ENCODE peak calls at places on chromosomes 5 and 9, in ten cellular contexts. One of them, this sample, is unnamed.

GRCh38 chr9:113463418-113464285 is at the start of gene RGS3:
- DNase-seq in AG04450: no peak
- DNase-seq in psoas muscle: peak
- DNase-seq in dorsolateral prefrontal cortex: no peak
- DNase-seq in upper lobe of right lung: peak
- DNase-seq in brain microvascular endothelial cell: no peak
- DNase-seq in CD4-positive, alpha-beta T cell: no peak
- DNase-seq in MM.1S: no peak
- DNase-seq in IMR-90: no peak
- DNase-seq in left ventricle myocardium inferior: peak
- DNase-seq in this sample: no peak

GRCh38 chr5:125272364-125272763 is 525.9 kb upstream of the ZNF608 start:
- DNase-seq in AG04450: no peak
- DNase-seq in psoas muscle: no peak
- DNase-seq in dorsolateral prefrontal cortex: no peak
- DNase-seq in upper lobe of right lung: no peak
- DNase-seq in brain microvascular endothelial cell: no peak
- DNase-seq in CD4-positive, alpha-beta T cell: no peak
- DNase-seq in MM.1S: no peak
- DNase-seq in IMR-90: no peak
- DNase-seq in left ventricle myocardium inferior: no peak
- DNase-seq in this sample: no peak

GRCh38 chr5:123807177-123807900 is 295.4 kb downstream of the CSNK1G3 start:
- DNase-seq in AG04450: no peak
- DNase-seq in psoas muscle: no peak
- DNase-seq in dorsolateral prefrontal cortex: no peak
- DNase-seq in upper lobe of right lung: no peak
- DNase-seq in brain microvascular endothelial cell: no peak
- DNase-seq in CD4-positive, alpha-beta T cell: no peak
- DNase-seq in MM.1S: no peak
- DNase-seq in IMR-90: no peak
- DNase-seq in left ventricle myocardium inferior: no peak
- DNase-seq in this sample: no peak

GRCh38 chr5:91787718-91788117 is 404.6 kb upstream of the ARRDC3 start:
- DNase-seq in AG04450: no peak
- DNase-seq in psoas muscle: no peak
- DNase-seq in dorsolateral prefrontal cortex: no peak
- DNase-seq in upper lobe of right lung: no peak
- DNase-seq in brain microvascular endothelial cell: no peak
- DNase-seq in CD4-positive, alpha-beta T cell: no peak
- DNase-seq in MM.1S: no peak
- DNase-seq in IMR-90: no peak
- DNase-seq in left ventricle myocardium inferior: no peak
- DNase-seq in this sample: no peak

GRCh38 chr5:40240111-40240510 is 439.6 kb upstream of the PTGER4 start:
- DNase-seq in AG04450: no peak
- DNase-seq in psoas muscle: no peak
- DNase-seq in dorsolateral prefrontal cortex: no peak
- DNase-seq in upper lobe of right lung: no peak
- DNase-seq in brain microvascular endothelial cell: no peak
- DNase-seq in CD4-positive, alpha-beta T cell: no peak
- DNase-seq in MM.1S: no peak
- DNase-seq in IMR-90: peak
- DNase-seq in left ventricle myocardium inferior: no peak
- DNase-seq in this sample: no peak

GRCh38 chr5:127307868-127308267 is 17.3 kb downstream of the MEGF10 start:
- DNase-seq in AG04450: no peak
- DNase-seq in psoas muscle: no peak
- DNase-seq in dorsolateral prefrontal cortex: no peak
- DNase-seq in upper lobe of right lung: no peak
- DNase-seq in brain microvascular endothelial cell: no peak
- DNase-seq in CD4-positive, alpha-beta T cell: no peak
- DNase-seq in MM.1S: no peak
- DNase-seq in IMR-90: no peak
- DNase-seq in left ventricle myocardium inferior: no peak
- DNase-seq in this sample: no peak

GRCh38 chr5:6279607-6280006 is 98.7 kb downstream of the MED10 start:
- DNase-seq in AG04450: no peak
- DNase-seq in psoas muscle: no peak
- DNase-seq in dorsolateral prefrontal cortex: peak
- DNase-seq in upper lobe of right lung: no peak
- DNase-seq in brain microvascular endothelial cell: no peak
- DNase-seq in CD4-positive, alpha-beta T cell: no peak
- DNase-seq in MM.1S: no peak
- DNase-seq in IMR-90: no peak
- DNase-seq in left ventricle myocardium inferior: no peak
- DNase-seq in this sample: no peak

GRCh38 chr9:81902191-81902590 is 26.0 kb upstream of the SPATA31D4 start:
- DNase-seq in AG04450: no peak
- DNase-seq in psoas muscle: no peak
- DNase-seq in dorsolateral prefrontal cortex: no peak
- DNase-seq in upper lobe of right lung: no peak
- DNase-seq in brain microvascular endothelial cell: no peak
- DNase-seq in CD4-positive, alpha-beta T cell: no peak
- DNase-seq in MM.1S: no peak
- DNase-seq in IMR-90: peak
- DNase-seq in left ventricle myocardium inferior: no peak
- DNase-seq in this sample: no peak

GRCh38 chr9:24051587-24051986 is 225.5 kb upstream of the ELAVL2 start:
- DNase-seq in AG04450: no peak
- DNase-seq in psoas muscle: no peak
- DNase-seq in dorsolateral prefrontal cortex: no peak
- DNase-seq in upper lobe of right lung: no peak
- DNase-seq in brain microvascular endothelial cell: no peak
- DNase-seq in CD4-positive, alpha-beta T cell: no peak
- DNase-seq in MM.1S: no peak
- DNase-seq in IMR-90: no peak
- DNase-seq in left ventricle myocardium inferior: no peak
- DNase-seq in this sample: no peak

GRCh38 chr5:92552206-92553160 is 1028.5 kb downstream of the NR2F1-AS1 start:
- DNase-seq in AG04450: peak
- DNase-seq in psoas muscle: no peak
- DNase-seq in dorsolateral prefrontal cortex: no peak
- DNase-seq in upper lobe of right lung: no peak
- DNase-seq in brain microvascular endothelial cell: peak
- DNase-seq in CD4-positive, alpha-beta T cell: no peak
- DNase-seq in MM.1S: no peak
- DNase-seq in IMR-90: peak
- DNase-seq in left ventricle myocardium inferior: no peak
- DNase-seq in this sample: no peak

GRCh38 chr5:15992918-15993317 is 186.7 kb downstream of the MARCHF11 start:
- DNase-seq in AG04450: peak
- DNase-seq in psoas muscle: no peak
- DNase-seq in dorsolateral prefrontal cortex: no peak
- DNase-seq in upper lobe of right lung: no peak
- DNase-seq in brain microvascular endothelial cell: peak
- DNase-seq in CD4-positive, alpha-beta T cell: no peak
- DNase-seq in MM.1S: no peak
- DNase-seq in IMR-90: peak
- DNase-seq in left ventricle myocardium inferior: no peak
- DNase-seq in this sample: no peak

GRCh38 chr5:38634961-38635369 is 78.5 kb upstream of the LIFR start:
- DNase-seq in AG04450: no peak
- DNase-seq in psoas muscle: no peak
- DNase-seq in dorsolateral prefrontal cortex: no peak
- DNase-seq in upper lobe of right lung: no peak
- DNase-seq in brain microvascular endothelial cell: no peak
- DNase-seq in CD4-positive, alpha-beta T cell: no peak
- DNase-seq in MM.1S: no peak
- DNase-seq in IMR-90: no peak
- DNase-seq in left ventricle myocardium inferior: no peak
- DNase-seq in this sample: no peak

GRCh38 chr5:173823721-173824567 is 64.2 kb upstream of the CPEB4 start:
- DNase-seq in AG04450: peak
- DNase-seq in psoas muscle: no peak
- DNase-seq in dorsolateral prefrontal cortex: no peak
- DNase-seq in upper lobe of right lung: no peak
- DNase-seq in brain microvascular endothelial cell: peak
- DNase-seq in CD4-positive, alpha-beta T cell: no peak
- DNase-seq in MM.1S: no peak
- DNase-seq in IMR-90: peak
- DNase-seq in left ventricle myocardium inferior: no peak
- DNase-seq in this sample: no peak

GRCh38 chr5:128300181-128300580 is 216.6 kb downstream of the SLC12A2 start:
- DNase-seq in AG04450: no peak
- DNase-seq in psoas muscle: no peak
- DNase-seq in dorsolateral prefrontal cortex: no peak
- DNase-seq in upper lobe of right lung: no peak
- DNase-seq in brain microvascular endothelial cell: no peak
- DNase-seq in CD4-positive, alpha-beta T cell: no peak
- DNase-seq in MM.1S: no peak
- DNase-seq in IMR-90: no peak
- DNase-seq in left ventricle myocardium inferior: no peak
- DNase-seq in this sample: no peak

GRCh38 chr5:160269017-160269416 is 39.7 kb downstream of the FABP6 start:
- DNase-seq in AG04450: peak
- DNase-seq in psoas muscle: peak
- DNase-seq in dorsolateral prefrontal cortex: peak
- DNase-seq in upper lobe of right lung: peak
- DNase-seq in brain microvascular endothelial cell: peak
- DNase-seq in CD4-positive, alpha-beta T cell: no peak
- DNase-seq in MM.1S: no peak
- DNase-seq in IMR-90: peak
- DNase-seq in left ventricle myocardium inferior: peak
- DNase-seq in this sample: peak

GRCh38 chr5:1479581-1480188 is 34.4 kb upstream of the SLC6A3 start:
- DNase-seq in AG04450: no peak
- DNase-seq in psoas muscle: no peak
- DNase-seq in dorsolateral prefrontal cortex: no peak
- DNase-seq in upper lobe of right lung: no peak
- DNase-seq in brain microvascular endothelial cell: no peak
- DNase-seq in CD4-positive, alpha-beta T cell: peak
- DNase-seq in MM.1S: no peak
- DNase-seq in IMR-90: peak
- DNase-seq in left ventricle myocardium inferior: no peak
- DNase-seq in this sample: no peak

GRCh38 chr9:15743512-15743911 is 190.7 kb downstream of the CCDC171 start:
- DNase-seq in AG04450: no peak
- DNase-seq in psoas muscle: no peak
- DNase-seq in dorsolateral prefrontal cortex: no peak
- DNase-seq in upper lobe of right lung: no peak
- DNase-seq in brain microvascular endothelial cell: no peak
- DNase-seq in CD4-positive, alpha-beta T cell: no peak
- DNase-seq in MM.1S: peak
- DNase-seq in IMR-90: no peak
- DNase-seq in left ventricle myocardium inferior: no peak
- DNase-seq in this sample: no peak

GRCh38 chr9:108832179-108832500 is 23.6 kb downstream of the ACTL7B start:
- DNase-seq in AG04450: no peak
- DNase-seq in psoas muscle: no peak
- DNase-seq in dorsolateral prefrontal cortex: no peak
- DNase-seq in upper lobe of right lung: no peak
- DNase-seq in brain microvascular endothelial cell: no peak
- DNase-seq in CD4-positive, alpha-beta T cell: no peak
- DNase-seq in MM.1S: no peak
- DNase-seq in IMR-90: no peak
- DNase-seq in left ventricle myocardium inferior: no peak
- DNase-seq in this sample: no peak
- H3K27ac ChIP-seq in AG04450: no peak
- H3K27ac ChIP-seq in psoas muscle: no peak
- H3K27ac ChIP-seq in dorsolateral prefrontal cortex: no peak
- H3K27ac ChIP-seq in upper lobe of right lung: no peak
- H3K27ac ChIP-seq in brain microvascular endothelial cell: no peak
- H3K27ac ChIP-seq in CD4-positive, alpha-beta T cell: no peak
- H3K27ac ChIP-seq in MM.1S: no peak
- H3K27ac ChIP-seq in IMR-90: no peak
- H3K27ac ChIP-seq in left ventricle myocardium inferior: no peak
- H3K27ac ChIP-seq in this sample: no peak

DNA sequence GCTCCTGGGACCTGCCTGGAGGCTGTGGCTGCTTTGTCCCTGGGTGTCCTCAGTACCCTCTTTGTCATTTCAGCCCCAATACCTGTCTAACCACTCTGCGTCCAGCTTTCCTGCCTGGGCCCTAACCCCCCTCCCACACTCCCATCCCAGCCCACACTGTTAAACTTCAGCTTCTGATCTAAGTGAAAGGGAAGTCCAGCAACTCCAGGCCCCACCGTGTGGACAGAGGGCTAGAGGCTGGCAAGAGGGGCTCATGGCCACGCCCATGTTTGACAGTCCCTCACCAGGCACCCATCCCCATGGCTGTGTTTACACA is 56.3 kb downstream of the SEMA4D start:
- DNase-seq in AG04450: no peak
- DNase-seq in psoas muscle: no peak
- DNase-seq in dorsolateral prefrontal cortex: no peak
- DNase-seq in upper lobe of right lung: no peak
- DNase-seq in brain microvascular endothelial cell: no peak
- DNase-seq in CD4-positive, alpha-beta T cell: no peak
- DNase-seq in MM.1S: no peak
- DNase-seq in IMR-90: no peak
- DNase-seq in left ventricle myocardium inferior: no peak
- DNase-seq in this sample: no peak
- H3K27ac ChIP-seq in AG04450: no peak
- H3K27ac ChIP-seq in psoas muscle: peak
- H3K27ac ChIP-seq in dorsolateral prefrontal cortex: peak
- H3K27ac ChIP-seq in upper lobe of right lung: no peak
- H3K27ac ChIP-seq in brain microvascular endothelial cell: no peak
- H3K27ac ChIP-seq in CD4-positive, alpha-beta T cell: peak
- H3K27ac ChIP-seq in MM.1S: no peak
- H3K27ac ChIP-seq in IMR-90: no peak
- H3K27ac ChIP-seq in left ventricle myocardium inferior: no peak
- H3K27ac ChIP-seq in this sample: peak

DNA sequence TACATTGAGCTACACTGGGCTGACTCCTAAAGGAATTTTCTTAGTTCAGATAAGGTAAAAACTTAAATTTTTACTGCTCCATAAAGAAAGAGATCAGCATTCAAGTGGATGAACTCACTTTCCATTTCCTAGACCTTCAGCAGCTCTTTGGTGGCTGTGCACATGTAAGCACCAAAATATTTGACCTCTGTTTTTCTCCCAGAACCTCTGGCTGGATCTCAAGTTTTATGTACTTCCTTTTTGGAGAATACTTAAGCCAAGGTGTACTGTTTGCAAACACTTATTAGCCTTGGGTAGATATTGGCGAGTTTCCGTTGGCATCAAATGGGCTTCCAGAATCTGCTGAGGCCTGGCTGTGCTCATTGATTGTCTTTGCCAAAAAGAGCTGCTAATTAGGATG is 10.3 kb downstream of the TNC start:
- DNase-seq in AG04450: no peak
- DNase-seq in psoas muscle: no peak
- DNase-seq in dorsolateral prefrontal cortex: no peak
- DNase-seq in upper lobe of right lung: no peak
- DNase-seq in brain microvascular endothelial cell: no peak
- DNase-seq in CD4-positive, alpha-beta T cell: no peak
- DNase-seq in MM.1S: no peak
- DNase-seq in IMR-90: no peak
- DNase-seq in left ventricle myocardium inferior: no peak
- DNase-seq in this sample: no peak
- H3K27ac ChIP-seq in AG04450: no peak
- H3K27ac ChIP-seq in psoas muscle: no peak
- H3K27ac ChIP-seq in dorsolateral prefrontal cortex: no peak
- H3K27ac ChIP-seq in upper lobe of right lung: no peak
- H3K27ac ChIP-seq in brain microvascular endothelial cell: no peak
- H3K27ac ChIP-seq in CD4-positive, alpha-beta T cell: no peak
- H3K27ac ChIP-seq in MM.1S: no peak
- H3K27ac ChIP-seq in IMR-90: no peak
- H3K27ac ChIP-seq in left ventricle myocardium inferior: no peak
- H3K27ac ChIP-seq in this sample: no peak

DNA sequence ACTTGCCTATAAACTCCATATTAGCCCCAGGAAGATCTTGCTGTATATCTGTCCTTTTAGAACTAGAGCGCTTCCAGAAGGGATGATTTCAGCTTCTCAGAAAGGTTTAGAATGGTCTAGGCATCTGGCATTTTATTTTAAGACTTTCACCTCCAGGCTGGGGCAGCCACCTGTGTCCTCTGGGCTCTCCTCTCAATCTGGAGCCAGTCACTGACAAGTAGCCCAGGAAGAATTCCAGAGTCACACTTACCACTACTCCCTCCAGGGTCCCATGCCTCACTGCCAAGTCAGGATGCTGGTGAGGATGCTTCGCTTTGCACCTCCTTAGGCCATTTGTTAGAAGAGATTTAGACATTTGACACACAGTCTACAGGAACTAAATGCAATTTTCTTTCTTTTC is 20.8 kb downstream of the B4GALT1 start:
- DNase-seq in AG04450: no peak
- DNase-seq in psoas muscle: no peak
- DNase-seq in dorsolateral prefrontal cortex: no peak
- DNase-seq in upper lobe of right lung: peak
- DNase-seq in brain microvascular endothelial cell: no peak
- DNase-seq in CD4-positive, alpha-beta T cell: no peak
- DNase-seq in MM.1S: no peak
- DNase-seq in IMR-90: no peak
- DNase-seq in left ventricle myocardium inferior: no peak
- DNase-seq in this sample: no peak
- H3K27ac ChIP-seq in AG04450: no peak
- H3K27ac ChIP-seq in psoas muscle: peak
- H3K27ac ChIP-seq in dorsolateral prefrontal cortex: no peak
- H3K27ac ChIP-seq in upper lobe of right lung: no peak
- H3K27ac ChIP-seq in brain microvascular endothelial cell: no peak
- H3K27ac ChIP-seq in CD4-positive, alpha-beta T cell: no peak
- H3K27ac ChIP-seq in MM.1S: no peak
- H3K27ac ChIP-seq in IMR-90: no peak
- H3K27ac ChIP-seq in left ventricle myocardium inferior: peak
- H3K27ac ChIP-seq in this sample: no peak